ENCODE peak calls at places on chromosomes 5 and 9, in eight cellular contexts. P, X, F, I, W, S, C and U are unnamed samples.
A peak's percentile ranks its signal among the peaks of the same experiment; 100 is the strongest.

GRCh38 chr9:12698986-12699385 is 5.8 kb downstream of the TYRP1 start:
- DNase-seq in P (no peak), X (no peak), F (no peak), I (no peak), W (no peak), S (no peak), C (no peak), U (no peak)

GRCh38 chr9:96566401-96567202 is 53.0 kb downstream of the CDC14B start:
- DNase-seq in P (peak; percentile 85), X (peak; percentile 13), F (peak; percentile 43), I (peak; percentile 98), W (peak; percentile 90), S (peak; percentile 91), C (peak; percentile 68), U (peak; percentile 35)

GRCh38 chr9:116084497-116084896 is 69.1 kb upstream of the PAPPA start:
- DNase-seq in P (no peak), X (no peak), F (no peak), I (no peak), W (no peak), S (no peak), C (no peak), U (no peak)

GRCh38 chr9:135487281-135488012 is 7.9 kb downstream of the PPP1R26 start:
- DNase-seq in P (no peak), X (no peak), F (no peak), I (no peak), W (peak; percentile 51), S (no peak), C (no peak), U (no peak)

GRCh38 chr5:151123897-151124751 is 33.5 kb downstream of the ANXA6 start:
- DNase-seq in P (no peak), X (peak; percentile 77), F (peak; percentile 36), I (peak; percentile 80), W (no peak), S (no peak), C (no peak), U (peak; percentile 20)

GRCh38 chr5:136309376-136309775 is 56.0 kb downstream of the TRPC7 start:
- DNase-seq in P (no peak), X (no peak), F (peak; percentile 13), I (no peak), W (no peak), S (no peak), C (no peak), U (peak; percentile 44)

GRCh38 chr9:38362912-38363588 is 29.5 kb upstream of the ALDH1B1 start:
- DNase-seq in P (peak; percentile 61), X (peak; percentile 13), F (peak; percentile 79), I (no peak), W (peak; percentile 87), S (peak; percentile 37), C (peak; percentile 52), U (peak; percentile 73)

GRCh38 chr5:73417307-73418035 is 31.1 kb downstream of the FOXD1 start:
- DNase-seq in P (no peak), X (no peak), F (peak; percentile 83), I (no peak), W (no peak), S (no peak), C (no peak), U (no peak)

GRCh38 chr5:89484962-89485361 is 602.0 kb upstream of the MEF2C start:
- DNase-seq in P (no peak), X (no peak), F (no peak), I (no peak), W (no peak), S (no peak), C (no peak), U (no peak)

DNA sequence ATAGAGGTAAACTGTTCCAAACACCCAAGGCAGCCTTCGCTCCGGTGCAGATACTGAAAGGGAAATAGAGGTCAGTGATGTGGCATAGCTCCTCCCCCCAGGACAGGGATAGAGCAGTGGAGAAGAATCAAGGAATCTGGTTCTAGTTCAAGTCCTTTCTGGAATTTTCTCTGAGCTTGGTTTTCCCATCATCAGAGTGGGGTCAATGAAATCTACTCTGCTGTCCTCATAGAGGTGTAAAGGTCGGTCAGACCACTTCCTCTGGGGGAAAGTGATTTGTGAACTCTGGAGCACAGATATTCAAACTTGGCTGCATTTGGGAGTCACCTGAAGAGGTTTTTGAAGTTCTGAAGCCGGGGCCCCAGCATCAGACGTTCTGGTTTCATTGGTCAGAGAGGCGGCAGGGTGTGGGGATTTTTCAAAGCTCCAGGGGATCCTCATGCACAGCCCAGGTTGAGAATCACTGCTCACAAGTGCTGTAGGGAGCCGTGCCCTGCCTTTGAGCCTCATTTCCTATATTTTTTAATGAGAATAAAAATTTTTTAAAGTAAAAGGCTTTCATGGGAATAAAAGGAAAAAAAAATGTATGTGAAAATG is 105.7 kb upstream of the RAD23B start:
- DNase-seq in P (no peak), X (no peak), F (no peak), I (no peak), W (no peak), S (no peak), C (no peak), U (no peak)
- H3K36me3 ChIP-seq in P (no peaks in the 10 kb centered on the region), X (no peaks in the 10 kb centered on the region), F (no peaks in the 10 kb centered on the region), I (no peaks in the 10 kb centered on the region), W (no peaks in the 10 kb centered on the region), S (no peaks in the 10 kb centered on the region), C (no peaks in the 10 kb centered on the region), U (no peaks in the 10 kb centered on the region)

DNA sequence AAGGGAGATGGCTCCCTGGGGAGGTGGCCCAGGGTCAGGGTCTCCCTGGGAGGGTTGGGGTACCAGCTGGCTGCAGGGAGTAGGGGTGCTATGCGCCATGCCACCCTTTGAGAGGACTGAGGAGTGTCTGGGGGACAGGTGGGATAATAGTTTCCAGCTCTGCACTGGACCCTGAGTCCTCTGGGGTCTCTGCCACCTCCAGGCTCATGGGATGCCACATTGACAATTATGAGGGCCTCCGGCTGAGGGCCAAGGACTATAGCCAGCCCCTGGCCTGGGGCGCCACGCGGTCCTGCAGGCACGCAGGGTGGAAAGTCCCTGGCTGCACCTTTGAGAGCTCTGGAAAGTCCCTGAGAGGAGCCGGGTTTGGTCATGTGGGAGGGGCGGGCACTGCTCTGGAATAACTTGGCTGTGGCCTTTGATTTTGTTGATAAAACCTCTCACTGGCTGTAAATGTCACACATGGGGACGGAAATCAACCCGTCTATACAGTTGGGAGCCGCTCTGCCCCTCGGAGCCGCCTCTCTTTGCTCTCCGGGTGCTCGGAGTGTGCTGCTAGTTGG is 16.0 kb downstream of the TRAF2 start:
- DNase-seq in P (peak; percentile 79), X (no peak), F (peak; percentile 76), I (peak; percentile 94), W (peak; percentile 99), S (peak; percentile 93), C (no peak), U (peak; percentile 77)
- H3K36me3 ChIP-seq in P (peaks cover 24% of the 10 kb centered on the region), X (peaks cover 85% of the 10 kb centered on the region), F (peaks cover 7% of the 10 kb centered on the region), I (no peaks in the 10 kb centered on the region), W (peaks cover 25% of the 10 kb centered on the region), S (no peaks in the 10 kb centered on the region), C (peaks cover 87% of the 10 kb centered on the region), U (peaks cover 14% of the 10 kb centered on the region)

GRCh38 chr5:56941981-56942380 is 9.9 kb downstream of the MIER3 start:
- DNase-seq in P (no peak), X (no peak), F (peak; percentile 50), I (no peak), W (no peak), S (no peak), C (no peak), U (no peak)

GRCh38 chr5:56950626-56951130 is 1.2 kb downstream of the MIER3 start:
- DNase-seq in P (peak; percentile 74), X (peak; percentile 77), F (peak; percentile 66), I (peak; percentile 59), W (peak; percentile 93), S (peak; percentile 72), C (peak; percentile 27), U (peak; percentile 42)

GRCh38 chr5:56951946-56952691 is at the start of gene MIER3:
- DNase-seq in P (peak; percentile 79), X (peak; percentile 79), F (peak; percentile 73), I (peak; percentile 76), W (peak; percentile 99), S (peak; percentile 82), C (peak; percentile 79), U (peak; percentile 49)

GRCh38 chr5:56951131-56951945 is 585 bp downstream of the MIER3 start:
- DNase-seq in P (peak; percentile 71), X (peak; percentile 34), F (peak; percentile 2), I (peak; percentile 15), W (peak; percentile 91), S (peak; percentile 43), C (peak; percentile 63), U (no peak)

GRCh38 chr5:56947052-56947451 is 4.9 kb downstream of the MIER3 start:
- DNase-seq in P (no peak), X (no peak), F (no peak), I (no peak), W (no peak), S (no peak), C (no peak), U (no peak)
- H3K36me3 ChIP-seq in P (peaks cover 33% of the 10 kb centered on the region), X (peaks cover 56% of the 10 kb centered on the region), F (peaks cover 4% of the 10 kb centered on the region), I (peaks cover 8% of the 10 kb centered on the region), W (peaks cover 38% of the 10 kb centered on the region), S (no peaks in the 10 kb centered on the region), C (peaks cover 79% of the 10 kb centered on the region), U (peaks cover 3% of the 10 kb centered on the region)

DNA sequence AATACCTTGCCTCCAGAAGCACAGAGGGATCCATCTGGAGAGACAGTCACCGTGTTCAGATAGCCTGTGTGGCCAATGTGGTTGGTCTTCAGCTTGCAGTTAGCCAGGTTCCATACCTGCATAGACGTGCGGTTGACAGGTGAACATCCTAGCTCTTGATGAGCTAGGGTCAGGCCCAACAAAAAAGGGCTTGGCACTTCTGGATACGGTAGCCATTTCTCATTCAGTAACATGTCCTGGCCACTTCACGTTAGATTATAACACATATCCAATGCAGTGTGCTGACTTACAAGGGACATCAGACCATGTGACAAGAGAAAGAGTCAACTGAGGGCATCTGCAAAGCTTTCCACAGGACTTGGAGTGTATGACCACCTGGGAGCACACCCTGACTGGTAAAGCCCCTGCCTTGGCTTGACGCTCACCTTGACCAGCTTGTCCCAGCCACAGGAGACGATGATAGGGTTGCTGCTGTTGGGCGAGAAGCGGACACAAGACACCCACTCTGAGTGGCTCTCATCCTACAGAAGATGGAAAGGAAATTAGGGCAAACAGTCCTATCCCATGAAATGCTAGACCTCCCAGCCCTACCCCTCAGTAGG is 4.5 kb downstream of the RACK1 start:
- DNase-seq in P (no peak), X (no peak), F (no peak), I (no peak), W (no peak), S (no peak), C (no peak), U (no peak)
- H3K36me3 ChIP-seq in P (peaks cover 79% of the 10 kb centered on the region), X (peaks cover 90% of the 10 kb centered on the region), F (peaks cover 34% of the 10 kb centered on the region), I (peaks cover 39% of the 10 kb centered on the region), W (peaks cover 84% of the 10 kb centered on the region), S (peaks cover 15% of the 10 kb centered on the region), C (peaks cover 89% of the 10 kb centered on the region), U (peaks cover 39% of the 10 kb centered on the region)

DNA sequence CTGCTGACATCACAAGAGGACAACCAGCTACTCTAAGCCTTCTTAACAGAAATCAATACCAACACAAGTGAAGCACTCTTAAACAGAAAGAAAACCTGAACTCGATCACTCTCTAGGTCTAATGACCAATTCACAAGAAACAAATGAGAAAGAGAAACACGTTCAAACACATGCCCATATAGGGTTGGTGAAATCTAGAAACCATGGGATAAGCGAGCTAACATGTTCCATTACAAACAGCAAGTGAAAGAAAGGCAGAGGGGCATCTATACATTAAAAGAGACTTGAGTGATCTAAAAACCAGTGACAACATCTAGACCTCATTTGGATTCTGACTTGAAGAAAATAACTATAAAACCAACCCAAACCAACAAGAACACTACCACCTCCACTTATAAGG is 74.9 kb upstream of the RETREG1 start:
- DNase-seq in P (no peak), X (no peak), F (no peak), I (no peak), W (no peak), S (no peak), C (no peak), U (no peak)
- H3K36me3 ChIP-seq in P (peaks cover 38% of the 10 kb centered on the region), X (no peaks in the 10 kb centered on the region), F (peaks cover 6% of the 10 kb centered on the region), I (peaks cover 3% of the 10 kb centered on the region), W (peaks cover 23% of the 10 kb centered on the region), S (no peaks in the 10 kb centered on the region), C (peaks cover 94% of the 10 kb centered on the region), U (peaks cover 16% of the 10 kb centered on the region)

GRCh38 chr9:129815278-129815677 is 8.7 kb downstream of the TOR1A start:
- DNase-seq in P (no peak), X (no peak), F (no peak), I (no peak), W (no peak), S (no peak), C (no peak), U (no peak)
- H3K36me3 ChIP-seq in P (peaks cover 78% of the 10 kb centered on the region), X (peaks cover 85% of the 10 kb centered on the region), F (peaks cover 21% of the 10 kb centered on the region), I (peaks cover 3% of the 10 kb centered on the region), W (peaks cover 63% of the 10 kb centered on the region), S (no peaks in the 10 kb centered on the region), C (peaks cover 88% of the 10 kb centered on the region), U (peaks cover 13% of the 10 kb centered on the region)